ENCODE peak calls at places on chromosomes 1 and 21, in eight cellular contexts. A is GM20000; B is activated CD4-positive, alpha-beta T cell treated with anti-CD3 and anti-CD28 coated beads, Interleukin-2, amount 10 ng/mL, durations not matched to agents 7 days and 5 days; C is naive thymus-derived CD8-positive, alpha-beta T cell; V is activated naive CD4-positive, alpha-beta T cell treated with anti-CD3 and anti-CD28 coated beads, Interleukin-2, amount 50 U/mL, for 16 hours; L is NCI-H1436; I is GM13976; F is NCI-H748 treated with DMSO at 0.1 percent for 48 hours. K is an unnamed sample.

GRCh38 chr1:182809414-182809957 is 19.9 kb downstream of the NPL start:
- DNase-seq in A (no peak), B (no peak), C (no peak), V (no peak), L (no peak), I (no peak), F (no peak), K (no peak)

GRCh38 chr1:230939806-230940489 is 38.7 kb downstream of the TTC13 start:
- DNase-seq in A (no peak), B (no peak), C (no peak), V (no peak), L (no peak), I (no peak), F (no peak), K (no peak)

GRCh38 chr1:93296555-93297154 is 49.1 kb upstream of the DR1 start:
- DNase-seq in A (no peak), B (no peak), C (no peak), V (no peak), L (no peak), I (no peak), F (no peak), K (no peak)

GRCh38 chr1:217525773-217526490 is 105.0 kb downstream of the GPATCH2 start:
- DNase-seq in A (no peak), B (no peak), C (no peak), V (no peak), L (no peak), I (no peak), F (no peak), K (no peak)

GRCh38 chr21:41226853-41227252 is 58.9 kb downstream of the BACE2 start:
- DNase-seq in A (no peak), B (no peak), C (no peak), V (no peak), L (no peak), I (no peak), F (no peak), K (no peak)

GRCh38 chr1:40392206-40392605 is 18.7 kb downstream of the SMAP2 start:
- DNase-seq in A (no peak), B (no peak), C (no peak), V (no peak), L (no peak), I (no peak), F (peak; percentile 99), K (no peak)

GRCh38 chr1:232291258-232291657 is 338.7 kb downstream of the SIPA1L2 start:
- DNase-seq in A (no peak), B (no peak), C (no peak), V (no peak), L (no peak), I (no peak), F (no peak), K (no peak)

GRCh38 chr1:67683736-67684525 is 1.1 kb upstream of the GADD45A start:
- DNase-seq in A (peak; percentile 28), B (no peak), C (no peak), V (peak; percentile 53), L (no peak), I (peak; percentile 35), F (no peak), K (no peak)

GRCh38 chr1:90989990-90990389 is 31.8 kb downstream of the ZNF644 start:
- DNase-seq in A (no peak), B (no peak), C (no peak), V (no peak), L (no peak), I (no peak), F (no peak), K (no peak)

GRCh38 chr1:226995064-226995965 is 55.2 kb downstream of the COQ8A start:
- DNase-seq in A (peak; percentile 56), B (no peak), C (no peak), V (no peak), L (no peak), I (peak; percentile 68), F (no peak), K (no peak)

GRCh38 chr1:81699234-81699633 is 101.5 kb upstream of the ADGRL2 start:
- DNase-seq in A (no peak), B (no peak), C (no peak), V (no peak), L (no peak), I (no peak), F (peak; percentile 46), K (no peak)

GRCh38 chr1:36735939-36736730 is 253.4 kb upstream of the CSF3R start:
- DNase-seq in A (no peak), B (no peak), C (no peak), V (no peak), L (no peak), I (no peak), F (no peak), K (no peak)

GRCh38 chr1:208387908-208388756 is 143.9 kb upstream of the PLXNA2 start:
- DNase-seq in A (no peak), B (no peak), C (no peak), V (no peak), L (peak; percentile 77), I (no peak), F (peak; percentile 73), K (no peak)

GRCh38 chr1:62912028-62912638 is 128.2 kb downstream of the ATG4C start:
- DNase-seq in A (peak; percentile 14), B (no peak), C (no peak), V (no peak), L (no peak), I (no peak), F (no peak), K (no peak)

GRCh38 chr1:24903011-24903461 is 27.0 kb downstream of the RUNX3 start:
- DNase-seq in A (no peak), B (no peak), C (peak; percentile 14), V (peak; percentile 1), L (no peak), I (peak; percentile 35), F (no peak), K (peak; percentile 2)

GRCh38 chr1:32773764-32774463 is 43.2 kb downstream of the YARS1 start:
- DNase-seq in A (no peak), B (no peak), C (no peak), V (no peak), L (no peak), I (no peak), F (no peak), K (no peak)

GRCh38 chr1:67700692-67701410 is 15.8 kb downstream of the GADD45A start:
- DNase-seq in A (peak; percentile 16), B (no peak), C (no peak), V (peak; percentile 14), L (no peak), I (peak; percentile 50), F (peak; percentile 28), K (no peak)

GRCh38 chr1:166193057-166193456 is 26.3 kb upstream of the FAM78B start:
- DNase-seq in A (no peak), B (no peak), C (no peak), V (no peak), L (no peak), I (no peak), F (no peak), K (no peak)

GRCh38 chr1:16387201-16388185 is 20.5 kb downstream of the SZRD1 start:
- DNase-seq in A (peak; percentile 31), B (peak; percentile 32), C (no peak), V (no peak), L (no peak), I (no peak), F (no peak), K (no peak)

GRCh38 chr1:212471286-212471685 is 38.6 kb downstream of the NENF start:
- DNase-seq in A (no peak), B (no peak), C (no peak), V (no peak), L (no peak), I (no peak), F (no peak), K (no peak)

GRCh38 chr1:2412395-2412772 is at the start of gene PEX10:
- DNase-seq in A (peak; percentile 100), B (peak; percentile 98), C (peak; percentile 99), V (peak; percentile 100), L (peak; percentile 93), I (peak; percentile 99), F (peak; percentile 71), K (peak; percentile 97)

GRCh38 chr1:39105841-39106765 is 80.0 kb downstream of the NDUFS5 start:
- DNase-seq in A (peak; percentile 62), B (peak; percentile 14), C (peak; percentile 40), V (peak; percentile 50), L (no peak), I (no peak), F (no peak), K (peak; percentile 59)

GRCh38 chr1:17617787-17618557 is 78.5 kb downstream of the ARHGEF10L start:
- DNase-seq in A (no peak), B (no peak), C (no peak), V (no peak), L (no peak), I (no peak), F (no peak), K (no peak)

GRCh38 chr1:58932820-58933598 is 149.2 kb upstream of the JUN start:
- DNase-seq in A (no peak), B (no peak), C (no peak), V (no peak), L (peak; percentile 7), I (no peak), F (peak; percentile 14), K (peak; percentile 95)

GRCh38 chr1:228493141-228494043 is 6.2 kb downstream of the RNF187 start:
- DNase-seq in A (no peak), B (no peak), C (no peak), V (no peak), L (no peak), I (no peak), F (no peak), K (no peak)

GRCh38 chr1:51976831-51977602 is 13.5 kb downstream of the RAB3B start:
- DNase-seq in A (no peak), B (no peak), C (no peak), V (no peak), L (no peak), I (no peak), F (peak; percentile 24), K (no peak)

GRCh38 chr1:3548156-3548893 is 63.0 kb downstream of the MEGF6 start:
- DNase-seq in A (no peak), B (no peak), C (no peak), V (no peak), L (no peak), I (no peak), F (no peak), K (no peak)

GRCh38 chr21:17343055-17343454 is 169.8 kb upstream of the CXADR start:
- DNase-seq in A (no peak), B (peak; percentile 15), C (no peak), V (no peak), L (no peak), I (no peak), F (no peak), K (no peak)

K was measured in left colon.